ENCODE peak calls at places on chromosomes 6 and 20, in four cellular contexts. G, L, Z and M are unnamed samples.

GRCh38 chr20:20457392-20458126 is 89.7 kb downstream of the INSM1 start:
- DNase-seq in L (no peak), Z (no peak), G (no peak), M (no peak)

GRCh38 chr6:4102687-4103244 is 23.8 kb upstream of the FAM217A start:
- DNase-seq in L (no peak), G (no peak), Z (no peak), M (no peak)

GRCh38 chr6:127641905-127642304 is 64.9 kb downstream of the C6orf58 start:
- DNase-seq in Z (no peak), L (no peak), G (no peak), M (no peak)

GRCh38 chr6:72219536-72219935 is 333.2 kb downstream of the RIMS1 start:
- DNase-seq in G (no peak), Z (no peak), L (no peak), M (no peak)

GRCh38 chr6:130624046-130624445 is 203.2 kb upstream of the SMLR1 start:
- DNase-seq in L (no peak), Z (no peak), G (no peak), M (no peak)

GRCh38 chr20:24918579-24919566 is 30.2 kb upstream of the CST7 start:
- DNase-seq in L (no peak), G (no peak), Z (no peak), M (no peak)

GRCh38 chr20:61756966-61757677 is 308.6 kb downstream of the TAF4 start:
- DNase-seq in Z (no peak), G (no peak), L (no peak), M (no peak)

GRCh38 chr6:25154034-25154596 is 125.1 kb upstream of the CARMIL1 start:
- DNase-seq in L (no peak), G (no peak), Z (no peak), M (no peak)

GRCh38 chr6:81683928-81684327 is 68.6 kb downstream of the TENT5A start:
- DNase-seq in Z (no peak), L (no peak), G (no peak), M (no peak)

GRCh38 chr6:145008715-145009114 is 723.6 kb downstream of the UTRN start:
- DNase-seq in G (no peak), L (no peak), Z (no peak), M (no peak)

GRCh38 chr20:41482647-41483552 is 116.3 kb upstream of the EMILIN3 start:
- DNase-seq in G (no peak), L (no peak), Z (no peak), M (no peak)

GRCh38 chr20:25987073-25987927 is 290.6 kb upstream of the ZNF337 start:
- DNase-seq in Z (peak), G (no peak), L (peak), M (no peak)

GRCh38 chr6:135423649-135424128 is 73.9 kb downstream of the AHI1 start:
- DNase-seq in G (no peak), L (no peak), Z (peak), M (no peak)

GRCh38 chr20:60192351-60192750 is 234.1 kb downstream of the CDH26 start:
- DNase-seq in G (no peak), Z (no peak), L (no peak), M (no peak)

GRCh38 chr6:149852881-149853280 is 11.3 kb downstream of the LRP11 start:
- DNase-seq in L (no peak), G (no peak), Z (no peak), M (no peak)
- H3K27ac ChIP-seq in L (no peak), G (no peak), Z (no peak), M (no peak)

GRCh38 chr6:116374586-116374985 is 3.8 kb downstream of the DSE start:
- DNase-seq in G (no peak), Z (no peak), L (no peak), M (no peak)

GRCh38 chr6:116376149-116376548 is 5.4 kb downstream of the DSE start:
- DNase-seq in Z (no peak), G (no peak), L (no peak), M (no peak)

GRCh38 chr6:116375262-116375661 is 4.5 kb downstream of the DSE start:
- DNase-seq in L (no peak), Z (no peak), G (no peak), M (no peak)

GRCh38 chr6:116373300-116373699 is 2.6 kb downstream of the DSE start:
- DNase-seq in Z (no peak), G (no peak), L (no peak), M (no peak)

GRCh38 chr6:116373940-116374339 is 3.2 kb downstream of the DSE start:
- DNase-seq in Z (no peak), G (no peak), L (no peak), M (no peak)
- H3K27ac ChIP-seq in Z (no peak), G (no peak), L (no peak), M (no peak)

GRCh38 chr6:28929887-28930620 is 6.3 kb upstream of the TRIM27 start:
- DNase-seq in L (no peak), G (no peak), Z (no peak), M (no peak)

GRCh38 chr6:28923318-28924102 is at the start of gene TRIM27:
- DNase-seq in G (peak), Z (peak), L (peak), M (peak)

GRCh38 chr6:28933069-28933468 is 9.3 kb upstream of the TRIM27 start:
- DNase-seq in Z (no peak), G (no peak), L (no peak), M (no peak)

GRCh38 chr6:28922841-28923317 is 906 bp downstream of the TRIM27 start:
- DNase-seq in L (peak), Z (peak), G (no peak), M (peak)

DNA sequence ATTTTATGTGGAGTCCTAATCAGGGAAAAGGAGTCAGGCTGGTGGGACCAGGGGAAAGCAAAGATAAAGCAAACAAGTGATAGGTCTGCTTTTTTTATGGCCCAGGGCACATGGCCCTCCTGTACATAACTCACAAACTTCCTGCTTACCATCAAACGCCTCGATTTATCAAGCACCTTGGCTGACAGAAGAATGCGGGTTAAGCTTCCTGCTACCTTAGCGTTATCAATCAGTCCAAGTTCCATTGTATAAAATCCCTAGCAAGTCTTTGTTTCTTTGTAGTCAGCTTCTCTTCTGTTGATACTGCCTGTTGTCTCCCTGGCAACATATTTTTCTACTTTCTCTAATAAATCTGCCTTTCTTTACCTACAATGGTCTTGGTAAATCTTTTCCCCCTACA is 4.1 kb upstream of the TRIM27 start:
- DNase-seq in L (no peak), Z (no peak), G (no peak), M (no peak)
- H3K27ac ChIP-seq in L (no peak), Z (no peak), G (no peak), M (no peak)

DNA sequence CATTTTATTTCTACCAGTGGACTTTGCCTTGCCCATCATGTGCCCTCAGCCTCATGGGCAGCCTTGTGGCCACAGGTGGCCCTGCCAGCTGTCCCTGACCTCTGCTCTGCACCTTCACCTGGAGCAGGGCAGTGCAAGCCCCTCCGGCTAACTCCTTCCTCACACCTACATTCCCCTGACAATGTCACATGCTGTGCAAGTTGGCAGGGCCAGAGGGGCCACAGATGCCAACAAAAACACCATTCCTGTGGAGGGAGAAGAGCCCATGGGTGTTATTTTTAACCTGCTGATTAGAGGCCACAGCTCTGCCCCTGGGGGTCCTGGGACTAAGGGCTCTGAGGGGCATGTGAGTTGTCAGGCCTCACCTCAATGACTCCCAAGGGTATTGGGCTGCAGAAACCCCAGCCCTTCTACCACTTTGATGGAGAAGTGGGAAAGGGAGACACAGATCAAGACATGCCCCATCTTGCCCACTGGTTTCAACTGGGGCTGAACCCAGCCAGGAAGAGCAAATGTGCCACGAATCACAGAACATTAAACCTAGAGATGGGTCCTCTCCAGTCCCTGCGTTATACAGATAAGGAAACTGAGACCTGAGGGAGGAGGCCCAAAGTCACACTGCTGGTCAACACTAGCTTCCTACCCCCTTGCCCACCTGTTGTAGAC is 65.0 kb downstream of the MRPL14 start:
- DNase-seq in G (no peak), Z (no peak), L (peak), M (no peak)
- H3K27ac ChIP-seq in G (no peak), Z (peak), L (peak), M (peak)

GRCh38 chr6:146595981-146596731 is 2.6 kb upstream of the ADGB start:
- DNase-seq in L (no peak), Z (peak), G (no peak), M (no peak)

GRCh38 chr6:146594495-146594894 is 4.3 kb upstream of the ADGB start:
- DNase-seq in L (no peak), Z (no peak), G (no peak), M (no peak)

GRCh38 chr6:146590492-146590891 is 8.3 kb upstream of the ADGB start:
- DNase-seq in G (no peak), L (no peak), Z (no peak), M (no peak)

GRCh38 chr6:146593978-146594377 is 4.8 kb upstream of the ADGB start:
- DNase-seq in L (no peak), Z (no peak), G (no peak), M (no peak)

GRCh38 chr6:146592451-146592850 is 6.3 kb upstream of the ADGB start:
- DNase-seq in Z (no peak), G (no peak), L (no peak), M (no peak)
- H3K27ac ChIP-seq in Z (no peak), G (no peak), L (no peak), M (no peak)